ENCODE peak calls at places on chromosomes 11 and 22, in six cellular contexts. I, W, B, Q, L and J are unnamed samples.

GRCh38 chr22:30568137-30568805 is 6.2 kb downstream of the GAL3ST1 start:
- DNase-seq in L (no peak), B (no peak), W (no peak), Q (no peak), I (no peak), J (no peak)

GRCh38 chr11:95230054-95231034 is 658 bp downstream of the SESN3 start:
- DNase-seq in L (peak), I (peak), B (peak), W (no peak), Q (no peak), J (no peak)

GRCh38 chr11:115184901-115185300 is 319.3 kb downstream of the CADM1 start:
- DNase-seq in Q (no peak), B (no peak), W (no peak), L (no peak), I (no peak), J (no peak)

GRCh38 chr22:41382098-41382578 is 396 bp downstream of the TEF start:
- DNase-seq in I (peak), L (no peak), W (no peak), B (peak), Q (peak), J (no peak)

GRCh38 chr22:38724926-38725571 is 19.3 kb downstream of the GTPBP1 start:
- DNase-seq in L (peak), W (no peak), Q (peak), B (peak), I (peak), J (peak)

GRCh38 chr22:45959719-45960476 is 17.1 kb downstream of the WNT7B start:
- DNase-seq in B (no peak), W (no peak), I (no peak), L (no peak), Q (no peak), J (no peak)

GRCh38 chr11:130553306-130553705 is 104.9 kb downstream of the ADAMTS15 start:
- DNase-seq in B (no peak), Q (no peak), L (no peak), I (peak), W (peak), J (no peak)

GRCh38 chr22:49101873-49102272 is 725.8 kb downstream of the BRD1 start:
- DNase-seq in Q (no peak), L (no peak), I (no peak), B (no peak), W (no peak), J (no peak)

GRCh38 chr11:118437046-118437735 is 899 bp downstream of the KMT2A start:
- DNase-seq in L (peak), Q (peak), B (peak), W (no peak), I (peak), J (peak)

GRCh38 chr11:62850911-62851806 is 11.8 kb upstream of the WDR74 start:
- DNase-seq in I (peak), W (no peak), Q (peak), L (peak), B (no peak), J (peak)

GRCh38 chr22:41237707-41238569 is 2.8 kb downstream of the CHADL start:
- DNase-seq in L (peak), Q (peak), I (peak), W (no peak), B (peak), J (no peak)

GRCh38 chr11:78504708-78505107 is 70.0 kb downstream of the NARS2 start:
- DNase-seq in Q (no peak), W (no peak), I (no peak), B (no peak), L (no peak), J (no peak)

GRCh38 chr22:24516301-24516737 is 21.2 kb downstream of the UPB1 start:
- DNase-seq in I (peak), W (peak), L (no peak), B (no peak), Q (peak), J (peak)

GRCh38 chr11:61092280-61092766 is 10.0 kb upstream of the CD5 start:
- DNase-seq in Q (no peak), I (no peak), L (no peak), B (no peak), W (no peak), J (no peak)

GRCh38 chr11:79437274-79437980 is 3.4 kb downstream of the TENM4 start:
- DNase-seq in I (peak), Q (no peak), B (peak), W (no peak), L (no peak), J (no peak)

GRCh38 chr11:96779030-96779429 is 389.2 kb downstream of the JRKL start:
- DNase-seq in Q (no peak), L (no peak), B (no peak), W (no peak), I (no peak), J (no peak)

GRCh38 chr11:62012451-62013265 is 45.2 kb upstream of the FTH1 start:
- DNase-seq in W (no peak), L (no peak), I (peak), B (no peak), Q (peak), J (peak)

GRCh38 chr11:76623171-76623883 is 47.2 kb downstream of the LRRC32 start:
- DNase-seq in Q (peak), I (peak), B (no peak), W (no peak), L (no peak), J (no peak)

GRCh38 chr22:23847991-23848864 is 9.4 kb upstream of the DERL3 start:
- DNase-seq in L (no peak), W (no peak), B (no peak), Q (no peak), I (no peak), J (no peak)

GRCh38 chr11:85664561-85665481 is at the start of gene CREBZF:
- DNase-seq in W (peak), L (peak), I (peak), Q (peak), B (peak), J (peak)

GRCh38 chr22:25053153-25053805 is 100.8 kb downstream of the KIAA1671 start:
- DNase-seq in L (no peak), B (no peak), W (peak), I (peak), Q (peak), J (peak)

DNA sequence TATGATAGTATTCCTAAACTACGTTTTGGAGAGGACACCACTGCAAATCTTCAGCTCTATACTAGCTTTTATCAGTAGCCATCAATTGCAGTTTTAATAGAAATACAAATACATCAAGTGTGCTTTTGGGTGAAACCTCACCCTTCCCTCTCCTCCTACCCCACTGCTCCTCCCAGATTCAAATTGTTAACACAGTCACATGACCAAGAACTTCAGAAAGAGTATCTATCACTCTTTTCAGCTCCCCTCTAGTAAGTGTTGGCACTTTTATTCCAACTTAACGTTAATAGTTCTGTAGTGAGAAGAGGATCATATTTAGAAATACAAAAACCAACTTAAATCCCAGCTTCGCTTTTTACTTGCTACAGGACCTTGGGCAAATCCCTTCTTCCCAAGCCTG is 17.0 kb downstream of the RRAS2 start:
- DNase-seq in I (no peak), L (no peak), Q (no peak), W (no peak), B (no peak), J (no peak)
- H3K4me3 ChIP-seq in I (no peak), L (no peak), Q (no peak), W (no peak), B (no peak), J (no peak)

DNA sequence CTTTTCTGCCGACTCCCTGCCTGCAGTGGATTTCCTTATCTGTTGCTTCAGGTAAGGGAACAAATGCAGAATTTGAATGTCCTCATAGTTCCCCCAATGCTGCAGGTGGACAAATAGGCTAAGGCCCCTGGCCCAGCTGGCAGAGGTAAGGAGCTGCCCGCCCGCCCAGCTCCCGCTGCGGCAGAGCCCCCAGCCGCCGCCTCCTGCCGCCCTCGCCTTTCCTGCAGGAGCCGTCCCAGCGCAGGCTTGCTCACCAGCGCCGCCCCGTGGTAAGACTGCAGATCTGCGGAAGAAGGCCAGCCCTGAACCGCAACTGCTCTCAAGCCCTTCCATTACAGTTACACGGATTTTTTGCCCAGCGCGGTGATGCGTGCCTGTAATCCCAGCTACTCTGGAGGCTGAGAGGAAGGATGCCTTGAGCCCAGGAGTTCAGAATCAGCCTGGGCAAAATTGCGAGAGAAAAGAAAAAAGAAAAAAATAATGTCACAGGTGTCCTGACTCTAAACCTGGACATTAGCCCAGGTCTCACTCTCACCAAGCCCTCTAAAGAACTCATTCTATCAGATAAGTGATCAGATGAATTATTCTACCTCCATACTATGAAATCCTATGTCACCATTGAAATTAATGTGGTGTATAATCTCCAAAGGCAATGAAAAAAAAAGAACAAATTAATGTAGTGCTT is 51.2 kb upstream of the EMID1 start:
- DNase-seq in I (peak), Q (peak), B (peak), W (no peak), L (peak), J (peak)
- H3K4me3 ChIP-seq in I (no peak), Q (peak), B (no peak), W (no peak), L (peak), J (peak)

GRCh38 chr11:73320786-73321325 is 12.8 kb downstream of the ARHGEF17 start:
- DNase-seq in W (no peak), L (no peak), I (peak), B (no peak), Q (no peak), J (no peak)

GRCh38 chr11:73322986-73323306 is 14.9 kb downstream of the ARHGEF17 start:
- DNase-seq in Q (no peak), I (no peak), B (no peak), L (no peak), W (no peak), J (no peak)

GRCh38 chr11:73322111-73322985 is 14.3 kb downstream of the ARHGEF17 start:
- DNase-seq in L (no peak), Q (no peak), B (no peak), I (peak), W (no peak), J (no peak)

GRCh38 chr11:73323464-73323863 is 15.4 kb downstream of the ARHGEF17 start:
- DNase-seq in B (no peak), I (peak), W (no peak), L (peak), Q (no peak), J (peak)

GRCh38 chr11:73321342-73322110 is 13.4 kb downstream of the ARHGEF17 start:
- DNase-seq in Q (no peak), B (no peak), L (peak), I (no peak), W (no peak), J (no peak)
- H3K4me3 ChIP-seq in Q (no peak), B (no peak), L (no peak), I (no peak), W (no peak), J (no peak)

DNA sequence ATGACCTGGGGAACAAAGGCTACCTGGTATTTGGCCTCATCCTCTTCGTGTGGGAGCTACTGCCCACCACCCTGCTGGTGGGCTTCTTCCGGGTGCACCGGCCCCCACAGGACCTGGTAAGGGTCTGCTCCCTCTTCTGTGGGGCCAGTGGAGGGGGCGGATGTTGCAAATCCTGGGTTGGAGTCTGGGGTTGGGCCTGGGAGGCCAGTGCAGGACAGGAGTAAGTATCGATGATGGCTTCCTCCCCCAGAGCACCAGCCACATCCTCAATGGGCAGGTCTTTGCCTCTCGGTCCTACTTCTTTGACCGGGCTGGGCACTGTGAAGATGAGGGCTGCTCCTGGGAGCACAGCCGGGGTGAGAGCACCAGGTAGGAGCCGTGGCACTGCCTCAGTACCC is 2.7 kb downstream of the GPR137 start:
- DNase-seq in I (no peak), B (no peak), Q (no peak), L (no peak), W (no peak), J (no peak)
- H3K4me3 ChIP-seq in I (no peak), B (no peak), Q (no peak), L (no peak), W (no peak), J (no peak)

GRCh38 chr11:6459049-6459448 is 14.7 kb downstream of the TRIM3 start:
- DNase-seq in L (no peak), B (no peak), W (no peak), I (no peak), Q (no peak), J (no peak)
- H3K4me3 ChIP-seq in L (no peak), B (no peak), W (no peak), I (no peak), Q (no peak), J (no peak)

GRCh38 chr11:68041617-68042218 is 2.9 kb downstream of the TCIRG1 start:
- DNase-seq in B (no peak), I (no peak), W (no peak), L (no peak), Q (no peak), J (no peak)

GRCh38 chr11:68042219-68043028 is 3.6 kb downstream of the TCIRG1 start:
- DNase-seq in B (no peak), L (no peak), W (no peak), I (no peak), Q (no peak), J (no peak)

GRCh38 chr11:68039526-68040086 is 781 bp downstream of the TCIRG1 start:
- DNase-seq in I (no peak), Q (no peak), W (no peak), L (no peak), B (no peak), J (peak)

GRCh38 chr11:68040121-68040956 is 1.5 kb downstream of the TCIRG1 start:
- DNase-seq in B (peak), Q (peak), I (peak), W (no peak), L (peak), J (peak)

DNA sequence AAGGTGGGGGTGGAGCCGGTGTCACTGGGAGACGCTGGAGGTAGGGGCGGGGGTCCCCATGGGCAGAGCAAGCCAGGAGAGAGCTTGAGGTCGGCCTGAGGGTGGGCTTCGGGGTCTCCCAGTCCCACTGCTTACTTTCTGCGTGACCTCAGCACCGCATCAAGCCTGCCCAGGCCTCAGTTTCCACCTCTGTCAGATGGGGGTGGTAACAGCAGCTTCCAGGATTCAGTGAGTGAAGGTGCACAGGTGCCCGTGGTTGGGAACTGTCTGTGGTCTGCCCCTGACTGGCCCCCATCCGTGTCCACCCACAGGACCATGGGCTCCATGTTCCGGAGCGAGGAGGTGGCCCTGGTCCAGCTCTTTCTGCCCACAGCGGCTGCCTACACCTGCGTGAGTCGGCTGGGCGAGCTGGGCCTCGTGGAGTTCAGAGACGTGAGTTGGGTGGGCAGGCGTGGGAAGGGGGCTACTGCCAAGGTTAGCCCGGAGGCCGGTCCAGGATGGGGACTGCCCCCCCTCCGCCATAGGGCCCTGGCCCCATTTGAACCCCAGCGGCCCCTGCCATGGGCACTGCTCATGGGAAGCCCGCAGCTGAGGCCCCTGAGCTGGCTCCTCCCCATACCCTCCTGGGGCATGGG is 2.2 kb downstream of the TCIRG1 start:
- DNase-seq in W (no peak), L (no peak), B (peak), Q (no peak), I (no peak), J (no peak)
- H3K4me3 ChIP-seq in W (peak), L (peak), B (no peak), Q (peak), I (peak), J (peak)

DNA sequence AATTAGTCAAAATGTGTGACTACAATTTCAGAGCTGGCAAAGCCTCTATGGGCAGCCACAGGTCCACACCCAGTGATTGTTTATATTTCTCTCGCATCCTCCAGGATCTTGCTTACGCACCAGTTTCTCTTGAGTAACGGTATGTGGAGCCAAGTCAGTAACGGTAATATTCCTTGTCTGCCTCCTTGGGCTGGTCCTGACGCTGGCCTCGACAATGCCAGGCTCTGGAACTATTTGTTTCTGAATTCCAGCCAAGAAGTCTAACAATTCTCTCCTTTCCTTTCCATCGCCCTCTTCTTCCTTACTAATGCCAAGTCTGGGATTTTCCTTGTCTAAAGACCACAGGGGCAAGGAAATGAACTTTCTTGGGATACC is 10.0 kb upstream of the NUP160 start:
- DNase-seq in L (no peak), Q (peak), W (peak), B (no peak), I (peak), J (no peak)
- H3K4me3 ChIP-seq in L (no peak), Q (no peak), W (no peak), B (no peak), I (no peak), J (no peak)

GRCh38 chr22:22519591-22519990 is 479 bp downstream of the ZNF280A start:
- DNase-seq in L (peak), Q (no peak), I (no peak), B (no peak), W (no peak), J (peak)

GRCh38 chr22:22520020-22520656 is at the start of gene ZNF280A:
- DNase-seq in B (no peak), Q (no peak), W (no peak), L (peak), I (peak), J (peak)

GRCh38 chr22:22516992-22517391 is 3.1 kb downstream of the ZNF280A start:
- DNase-seq in Q (no peak), I (no peak), B (no peak), W (no peak), L (no peak), J (no peak)

GRCh38 chr22:22513619-22514018 is 5.1 kb upstream of the ZNF280B start:
- DNase-seq in W (no peak), I (no peak), B (no peak), L (no peak), Q (no peak), J (no peak)

DNA sequence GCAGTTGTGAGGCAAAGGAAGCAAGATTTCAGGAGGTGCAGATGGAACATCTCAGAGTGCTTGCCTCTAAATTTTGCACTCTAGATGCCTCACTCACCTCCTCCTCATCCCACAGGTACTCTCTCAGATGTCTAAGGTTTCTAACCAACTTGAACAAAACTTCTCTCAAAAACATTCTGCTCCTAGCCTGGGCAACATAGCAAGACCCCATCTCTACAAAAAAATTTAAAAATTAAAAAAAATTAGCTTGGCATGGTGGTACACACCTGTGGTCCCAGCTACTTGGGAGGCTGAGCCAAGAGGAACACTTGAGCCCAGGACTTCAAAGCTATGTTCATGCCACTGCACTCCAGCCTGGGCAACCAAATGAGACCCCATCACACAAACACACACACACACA is 4.2 kb downstream of the ZNF280A start:
- DNase-seq in W (no peak), Q (no peak), I (no peak), B (no peak), L (no peak), J (no peak)
- H3K4me3 ChIP-seq in W (no peak), Q (no peak), I (no peak), B (no peak), L (no peak), J (no peak)

GRCh38 chr22:33894036-33894435 is 26.2 kb downstream of the LARGE1 start:
- DNase-seq in B (no peak), I (no peak), Q (no peak), W (no peak), L (no peak), J (no peak)
- H3K4me3 ChIP-seq in B (no peak), I (no peak), Q (no peak), W (no peak), L (no peak), J (no peak)